ENCODE peak calls at places on chromosome 2, in nine cellular contexts. B, I, D, P, R, W, H, E and G are unnamed samples.
A peak's percentile ranks its signal among the peaks of the same experiment; 100 is the strongest.

GRCh38 chr2:240298316-240298790 is 137.1 kb upstream of the GPC1 start:
- DNase-seq in B (no peak), I (no peak), D (no peak), P (no peak), R (no peak), W (no peak), H (no peak), E (no peak), G (no peak)

GRCh38 chr2:39506215-39506614 is 69.1 kb upstream of the MAP4K3 start:
- DNase-seq in B (no peak), I (no peak), D (no peak), P (no peak), R (no peak), W (no peak), H (no peak), E (no peak), G (no peak)

GRCh38 chr2:61733563-61733962 is 120.3 kb downstream of the FAM161A start:
- DNase-seq in B (no peak), I (no peak), D (no peak), P (no peak), R (no peak), W (no peak), H (no peak), E (no peak), G (no peak)

GRCh38 chr2:119929537-119929936 is 83.3 kb upstream of the EPB41L5 start:
- DNase-seq in B (no peak), I (no peak), D (no peak), P (no peak), R (no peak), W (no peak), H (no peak), E (no peak), G (no peak)

GRCh38 chr2:46779447-46779941 is 136.1 kb downstream of the MCFD2 start:
- DNase-seq in B (no peak), I (no peak), D (peak; percentile 48), P (no peak), R (no peak), W (no peak), H (peak; percentile 43), E (no peak), G (peak; percentile 72)

GRCh38 chr2:174836345-174836999 is 72.2 kb upstream of the CHRNA1 start:
- DNase-seq in B (peak; percentile 52), I (no peak), D (peak; percentile 84), P (peak; percentile 33), R (no peak), W (no peak), H (no peak), E (no peak), G (peak; percentile 60)

GRCh38 chr2:12430036-12430795 is 286.5 kb upstream of the TRIB2 start:
- DNase-seq in B (no peak), I (peak; percentile 24), D (no peak), P (no peak), R (no peak), W (no peak), H (no peak), E (no peak), G (no peak)

GRCh38 chr2:86790828-86791561 is at the start of gene CD8A:
- DNase-seq in B (no peak), I (no peak), D (no peak), P (no peak), R (no peak), W (no peak), H (no peak), E (no peak), G (no peak)

GRCh38 chr2:183026424-183026823 is 11.8 kb downstream of the NCKAP1 start:
- DNase-seq in B (no peak), I (no peak), D (peak; percentile 28), P (no peak), R (no peak), W (no peak), H (no peak), E (no peak), G (no peak)

GRCh38 chr2:126029316-126029715 is 626.6 kb upstream of the GYPC start:
- DNase-seq in B (no peak), I (no peak), D (no peak), P (no peak), R (no peak), W (no peak), H (no peak), E (no peak), G (no peak)

DNA sequence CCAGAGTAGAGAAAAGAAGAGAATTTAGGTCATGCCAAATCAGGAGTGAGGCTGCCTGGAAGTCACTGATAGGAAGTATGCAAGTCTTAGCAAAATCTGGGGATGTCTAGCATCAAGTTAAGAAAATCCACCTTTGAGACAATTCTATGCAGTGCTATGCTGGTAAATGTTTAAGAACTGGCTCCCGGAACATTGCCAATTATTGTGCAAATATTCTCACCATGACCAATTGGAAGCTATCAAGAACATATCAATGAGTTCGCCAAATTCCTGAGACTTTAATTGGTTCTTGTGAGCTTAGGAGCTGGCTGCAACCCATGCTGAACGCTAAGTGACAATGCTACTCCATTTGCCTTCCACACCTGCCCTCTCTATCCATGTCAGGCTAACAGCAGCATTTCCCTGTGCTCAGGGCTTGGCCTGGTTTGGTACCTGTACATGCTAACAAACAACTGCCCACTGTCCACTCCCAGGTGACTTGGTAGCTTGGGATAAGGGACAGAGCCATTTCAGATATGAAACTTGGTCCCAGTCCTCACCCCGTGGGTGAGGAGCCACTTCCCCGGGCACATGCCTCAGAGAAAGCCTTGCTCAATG is 172.9 kb upstream of the KLHL29 start:
- DNase-seq in B (no peak), I (no peak), D (no peak), P (no peak), R (no peak), W (no peak), H (no peak), E (no peak), G (no peak)
- H3K27ac ChIP-seq in B (no peak overlapping the region), I (no peak overlapping the region), D (no peak overlapping the region), P (no peak overlapping the region), R (no peak overlapping the region), W (no peak overlapping the region), H (no peak overlapping the region), E (no peak overlapping the region), G (no peak overlapping the region)

DNA sequence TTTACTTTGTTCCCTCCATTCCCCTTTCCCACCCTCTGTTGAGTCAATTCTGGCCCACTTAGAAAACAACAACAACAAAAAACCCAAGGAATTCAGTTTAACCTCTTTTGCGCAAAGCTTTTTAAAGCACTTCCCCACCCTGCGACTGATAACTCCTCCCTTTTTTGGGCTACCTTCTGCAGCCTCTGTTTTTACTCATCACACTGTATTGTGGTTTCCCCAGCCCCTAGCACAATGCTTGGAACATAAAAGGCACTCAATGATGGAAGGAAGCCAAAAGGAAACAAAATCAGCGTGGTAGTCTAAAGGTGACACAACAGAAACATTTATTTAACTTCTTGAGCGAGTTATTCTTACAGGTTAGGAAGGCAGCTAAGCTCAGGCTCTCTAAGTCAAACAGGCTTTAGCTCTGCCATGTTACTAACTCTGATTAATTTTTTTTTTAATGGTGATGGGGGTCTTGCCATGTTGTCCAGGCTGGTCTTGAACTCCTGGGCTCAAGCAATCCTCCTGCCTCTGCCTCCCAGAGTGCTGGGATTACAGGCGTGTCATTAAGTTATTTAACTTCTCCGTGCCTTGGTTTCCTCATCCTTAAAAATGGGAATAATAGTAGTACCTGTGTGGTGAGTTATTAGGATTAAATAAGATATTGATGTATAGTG is 1.3 kb downstream of the CEP68 start:
- DNase-seq in B (no peak), I (no peak), D (peak; percentile 74), P (no peak), R (no peak), W (no peak), H (no peak), E (no peak), G (no peak)
- H3K4me1 ChIP-seq in B (peaks cover 16% of the 10 kb centered on the region), I (peaks cover 36% of the 10 kb centered on the region), D (peaks cover 14% of the 10 kb centered on the region), P (peaks cover 19% of the 10 kb centered on the region), R (peaks cover 11% of the 10 kb centered on the region), W (peaks cover 5% of the 10 kb centered on the region), H (no peaks in the 10 kb centered on the region), E (peaks cover 4% of the 10 kb centered on the region), G (peaks cover 7% of the 10 kb centered on the region)

GRCh38 chr2:231394201-231395141 is 1.0 kb upstream of the B3GNT7 start:
- DNase-seq in B (peak; percentile 34), I (no peak), D (no peak), P (peak; percentile 25), R (peak; percentile 45), W (peak; percentile 47), H (no peak), E (no peak), G (no peak)

GRCh38 chr2:231391981-231392380 is 3.5 kb upstream of the B3GNT7 start:
- DNase-seq in B (no peak), I (no peak), D (no peak), P (no peak), R (no peak), W (no peak), H (no peak), E (no peak), G (no peak)

GRCh38 chr2:231392431-231393148 is 2.9 kb upstream of the B3GNT7 start:
- DNase-seq in B (no peak), I (no peak), D (no peak), P (no peak), R (peak; percentile 43), W (no peak), H (no peak), E (no peak), G (no peak)

GRCh38 chr2:231395188-231396057 is at the start of gene B3GNT7:
- DNase-seq in B (no peak), I (no peak), D (no peak), P (no peak), R (peak; percentile 78), W (peak; percentile 68), H (no peak), E (no peak), G (no peak)

GRCh38 chr2:231393149-231394131 is 2.1 kb upstream of the B3GNT7 start:
- DNase-seq in B (peak; percentile 24), I (no peak), D (no peak), P (no peak), R (peak; percentile 74), W (peak; percentile 41), H (no peak), E (no peak), G (no peak)
- TF ChIP-seq CTCF in B (no peak), I (no peak), D (peak; percentile 41), P (no peak), R (no peak), W (no peak), H (no peak), E (no peak), G (no peak)

DNA sequence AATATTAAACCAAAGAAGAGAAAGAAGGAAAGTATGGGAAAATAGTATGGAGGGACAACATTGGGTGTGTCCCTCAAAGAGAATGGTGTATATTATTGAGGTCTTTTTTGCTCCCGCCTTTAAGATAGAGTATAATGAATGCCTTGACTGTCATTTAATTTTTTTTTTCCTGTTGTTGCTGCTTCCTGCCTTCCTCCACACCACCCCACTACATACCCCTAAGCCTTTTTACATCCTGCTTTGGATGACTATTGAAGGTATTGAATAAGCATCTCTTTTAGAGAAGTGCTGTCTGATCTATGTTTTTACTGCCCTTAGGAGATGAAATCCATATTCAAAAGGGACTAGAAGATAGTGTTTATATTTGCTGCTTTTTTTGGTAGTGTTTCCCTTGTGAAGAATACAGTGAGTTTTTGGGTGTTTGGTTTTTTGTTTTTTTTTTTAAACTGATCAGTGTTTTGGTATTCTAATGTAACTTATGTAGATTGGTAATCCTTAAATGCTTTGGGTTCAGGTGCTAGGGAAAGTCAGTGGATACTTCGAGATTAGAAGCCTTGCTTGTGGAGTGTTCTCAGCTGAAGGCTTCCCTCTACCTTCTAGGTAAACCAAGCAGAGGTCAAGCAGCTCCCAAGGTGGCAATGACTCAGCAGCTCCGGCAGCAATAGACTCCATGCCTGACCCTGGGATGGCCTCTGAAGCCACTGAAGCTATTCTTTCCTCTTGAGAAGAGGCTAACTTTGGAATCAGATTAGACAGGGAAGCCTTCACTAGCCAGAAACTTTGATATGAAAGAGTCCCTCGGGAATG is 5.0 kb downstream of the FZD7 start:
- DNase-seq in B (peak; percentile 63), I (no peak), D (peak; percentile 77), P (peak; percentile 78), R (no peak), W (no peak), H (no peak), E (peak; percentile 26), G (no peak)
- H3K27ac ChIP-seq in B (peak overlapping the region; percentile 86), I (no peak overlapping the region), D (peak overlapping the region; percentile 84), P (peak overlapping the region; percentile 7), R (no peak overlapping the region), W (peak overlapping the region; percentile 22), H (peak overlapping the region; percentile 50), E (peak overlapping the region; percentile 99), G (no peak overlapping the region)